ENCODE peak calls at places on chromosomes 4 and X, in five cellular contexts. Y, N, H, R and G are unnamed samples.
A peak's percentile ranks its signal among the peaks of the same experiment; 100 is the strongest.

GRCh38 chr4:126748736-126749135 is 884.0 kb upstream of the INTU start:
- DNase-seq in Y (no peak), N (no peak), H (no peak), R (no peak), G (no peak)

GRCh38 chrX:12526296-12526695 is 264.9 kb upstream of the PRPS2 start:
- DNase-seq in Y (no peak), N (no peak), H (no peak), R (no peak), G (no peak)

GRCh38 chr4:89363156-89363555 is 55.6 kb upstream of the GPRIN3 start:
- DNase-seq in Y (no peak), N (no peak), H (no peak), R (no peak), G (no peak)

GRCh38 chr4:23906839-23907238 is 17.0 kb upstream of the PPARGC1A start:
- DNase-seq in Y (no peak), N (no peak), H (no peak), R (no peak), G (no peak)

GRCh38 chr4:81796790-81797528 is 325.3 kb upstream of the RASGEF1B start:
- DNase-seq in Y (no peak), N (no peak), H (no peak), R (no peak), G (no peak)

GRCh38 chr4:159977907-159978617 is 875.2 kb downstream of the RAPGEF2 start:
- DNase-seq in Y (no peak), N (no peak), H (no peak), R (no peak), G (no peak)

GRCh38 chrX:111447298-111447697 is 35.3 kb upstream of the DCX start:
- DNase-seq in Y (peak; percentile 21), N (peak; percentile 4), H (no peak), R (no peak), G (peak; percentile 2)

GRCh38 chr4:114599231-114600065 is 841 bp downstream of the UGT8 start:
- DNase-seq in Y (peak; percentile 18), N (peak; percentile 15), H (no peak), R (no peak), G (no peak)

GRCh38 chr4:164997324-164997723 is 19.9 kb upstream of the TRIM61 start:
- DNase-seq in Y (peak; percentile 14), N (peak; percentile 40), H (no peak), R (no peak), G (peak; percentile 16)

GRCh38 chr4:22454955-22455354 is 60.9 kb downstream of the ADGRA3 start:
- DNase-seq in Y (no peak), N (no peak), H (no peak), R (no peak), G (no peak)

GRCh38 chrX:75365243-75365975 is 91.5 kb downstream of the UPRT start:
- DNase-seq in Y (no peak), N (no peak), H (no peak), R (no peak), G (no peak)

GRCh38 chr4:87108142-87108546 is 112.3 kb downstream of the KLHL8 start:
- DNase-seq in Y (no peak), N (peak; percentile 85), H (no peak), R (no peak), G (no peak)

GRCh38 chrX:36908801-36909403 is 99.3 kb upstream of the FAM47C start:
- DNase-seq in Y (peak; percentile 4), N (peak; percentile 4), H (peak; percentile 1), R (no peak), G (peak; percentile 12)

GRCh38 chr4:17065821-17066220 is 167.4 kb upstream of the LDB2 start:
- DNase-seq in Y (no peak), N (no peak), H (no peak), R (no peak), G (no peak)

GRCh38 chr4:74039065-74039763 is 725 bp upstream of the CXCL3 start:
- DNase-seq in Y (peak; percentile 24), N (no peak), H (no peak), R (no peak), G (no peak)

DNA sequence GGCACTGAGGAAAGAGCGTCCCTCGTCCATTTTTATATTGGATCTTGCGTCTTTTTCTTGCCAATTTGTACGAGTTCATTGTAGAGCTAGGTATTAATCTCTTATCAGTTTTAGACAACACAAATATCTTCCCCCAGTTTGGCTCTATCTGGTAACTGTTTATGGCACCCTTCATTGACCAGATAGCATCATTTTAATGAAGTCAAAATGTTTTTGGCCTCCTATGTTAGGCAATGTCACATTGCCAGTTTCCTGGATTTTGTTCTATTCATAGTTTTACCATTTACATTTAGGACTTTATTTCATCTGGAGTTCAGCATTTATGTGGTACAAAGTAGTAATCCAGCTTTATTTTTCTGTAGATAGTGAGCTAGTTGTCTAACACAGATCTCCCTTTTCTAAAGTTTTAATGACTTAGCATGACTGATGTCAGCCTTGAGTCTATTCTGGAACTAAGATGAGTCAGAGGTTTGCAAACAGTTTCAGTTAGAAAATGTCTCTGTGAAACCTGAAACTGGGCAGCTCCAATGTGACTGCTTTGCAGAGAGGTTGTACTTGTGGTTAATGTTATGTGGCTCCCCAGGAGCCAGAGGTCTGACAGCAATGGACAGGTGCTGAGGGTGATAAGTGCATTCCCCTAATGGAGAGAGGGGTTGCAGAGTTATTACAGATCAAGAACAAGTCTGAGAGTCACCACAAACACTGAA is 5.3 kb upstream of the STBD1 start:
- DNase-seq in Y (peak; percentile 90), N (peak; percentile 83), H (peak; percentile 74), R (no peak), G (peak; percentile 91)
- H3K27ac ChIP-seq in Y (peak overlapping the region; percentile 86), N (peak overlapping the region; percentile 62), H (peak overlapping the region; percentile 34), R (no peak overlapping the region), G (peak overlapping the region; percentile 59)

DNA sequence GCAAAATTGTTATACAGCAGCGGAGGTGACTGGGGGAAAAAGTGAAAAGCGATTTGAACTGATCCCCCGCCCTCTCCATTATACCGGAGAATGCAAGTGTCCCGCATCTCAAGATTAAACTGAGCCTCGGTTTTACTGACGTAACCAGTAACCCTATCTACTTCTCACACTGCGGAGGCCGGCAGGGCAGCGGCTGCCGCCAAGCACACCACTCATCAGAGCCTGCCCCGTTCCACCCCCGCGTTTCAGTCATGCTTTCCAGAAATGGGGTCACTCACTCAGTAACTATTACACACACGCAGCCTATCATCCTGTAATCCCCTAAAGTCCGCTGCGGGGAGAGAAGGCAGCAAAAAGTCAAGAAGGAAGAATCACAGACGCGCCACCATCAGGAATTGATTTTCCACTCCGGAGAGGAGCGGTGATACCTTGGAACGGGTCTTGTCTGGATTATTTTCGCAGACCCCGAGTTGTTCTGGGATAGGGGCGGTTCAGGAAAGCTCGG is 1.4 kb downstream of the RPS6KA3 start:
- DNase-seq in Y (peak; percentile 70), N (peak; percentile 41), H (no peak), R (no peak), G (peak; percentile 31)
- TF ChIP-seq SRF in Y (no peak), N (no peak), H (no peak), R (no peak), G (no peak)

DNA sequence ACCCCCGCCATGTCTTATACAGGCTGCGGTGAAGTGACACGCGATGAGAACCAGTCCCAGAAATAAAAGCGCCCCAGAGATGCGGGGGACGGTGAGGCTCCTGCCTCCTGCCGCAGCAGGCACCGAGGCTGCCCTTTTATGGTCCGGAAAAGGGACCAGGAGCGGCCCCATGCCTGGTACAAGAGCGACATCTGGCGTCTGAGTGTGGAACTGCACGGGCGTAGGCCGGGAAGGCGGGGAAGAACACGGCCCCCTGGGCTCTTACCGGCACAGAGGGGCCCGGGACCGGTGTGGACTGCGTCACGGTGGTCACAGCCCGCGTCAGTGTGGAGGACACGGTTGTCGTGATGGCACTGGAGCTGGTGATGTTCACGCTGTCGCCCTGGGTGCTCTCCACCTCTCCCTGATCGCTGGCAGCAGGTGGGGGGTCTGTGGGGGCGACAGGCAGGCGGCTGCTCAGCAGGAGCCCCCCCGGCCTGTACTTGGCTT is 8.9 kb upstream of the RENBP start:
- DNase-seq in Y (peak; percentile 77), N (no peak), H (no peak), R (no peak), G (peak; percentile 14)
- H3K27ac ChIP-seq in Y (peak overlapping the region; percentile 64), N (no peak overlapping the region), H (peak overlapping the region; percentile 37), R (no peak overlapping the region), G (no peak overlapping the region)

GRCh38 chr4:7425591-7426468 is 8.9 kb downstream of the PSAPL1 start:
- DNase-seq in Y (no peak), N (no peak), H (no peak), R (no peak), G (no peak)
- TF ChIP-seq SRF in Y (no peak), N (no peak), H (no peak), R (no peak), G (no peak)

GRCh38 chrX:56783450-56783831 is 54.4 kb downstream of the NBDY start:
- DNase-seq in Y (no peak), N (no peak), H (peak; percentile 91), R (no peak), G (no peak)
- H3K27ac ChIP-seq in Y (no peak overlapping the region), N (no peak overlapping the region), H (peak overlapping the region; percentile 80), R (no peak overlapping the region), G (no peak overlapping the region)

DNA sequence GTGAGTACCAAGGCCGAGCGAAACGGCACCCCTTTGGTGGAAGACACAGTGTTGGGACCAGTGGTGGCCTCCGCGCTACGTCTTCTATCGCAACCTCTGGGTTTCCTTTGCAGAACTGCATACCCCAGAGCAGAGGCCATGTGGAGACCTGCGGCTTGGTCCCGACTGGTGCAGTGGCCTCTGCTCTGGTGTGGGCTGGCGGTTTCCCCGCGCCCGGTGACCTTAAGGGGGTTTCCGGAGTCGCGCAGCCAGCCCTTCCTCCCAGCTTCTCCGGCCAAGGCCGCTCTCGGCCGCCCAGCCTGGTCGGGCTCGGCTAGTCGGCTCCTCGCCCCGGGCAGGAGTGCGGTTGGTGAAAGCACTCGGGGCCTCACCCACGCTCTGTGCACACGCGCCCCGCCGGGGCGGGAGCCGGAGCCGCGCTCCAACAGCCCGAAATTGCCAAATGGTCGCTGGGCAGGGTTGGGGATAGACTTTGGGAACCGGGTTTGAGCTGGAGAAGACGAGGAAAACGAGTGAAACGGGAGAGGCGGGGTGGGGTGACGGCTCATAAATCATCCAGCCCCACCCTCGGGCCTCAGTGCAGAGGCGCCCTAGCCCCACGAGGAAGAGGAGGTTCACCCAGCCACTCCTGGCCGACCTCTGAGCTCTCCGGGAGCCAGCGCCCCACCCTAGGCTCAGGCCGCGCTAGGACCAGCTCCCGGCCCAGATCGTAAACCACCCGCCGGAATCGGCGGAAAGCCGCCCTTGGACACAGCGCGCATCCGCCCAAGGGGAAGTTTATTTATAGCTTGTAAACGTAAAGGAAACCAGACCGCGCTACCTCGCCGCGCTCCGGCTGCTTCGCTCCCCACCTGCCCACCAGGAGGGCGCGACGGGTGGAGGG is 84.7 kb downstream of the BCOR start:
- DNase-seq in Y (peak; percentile 81), N (no peak), H (no peak), R (no peak), G (peak; percentile 67)
- TF ChIP-seq SRF in Y (no peak), N (no peak), H (peak; percentile 33), R (no peak), G (no peak)

DNA sequence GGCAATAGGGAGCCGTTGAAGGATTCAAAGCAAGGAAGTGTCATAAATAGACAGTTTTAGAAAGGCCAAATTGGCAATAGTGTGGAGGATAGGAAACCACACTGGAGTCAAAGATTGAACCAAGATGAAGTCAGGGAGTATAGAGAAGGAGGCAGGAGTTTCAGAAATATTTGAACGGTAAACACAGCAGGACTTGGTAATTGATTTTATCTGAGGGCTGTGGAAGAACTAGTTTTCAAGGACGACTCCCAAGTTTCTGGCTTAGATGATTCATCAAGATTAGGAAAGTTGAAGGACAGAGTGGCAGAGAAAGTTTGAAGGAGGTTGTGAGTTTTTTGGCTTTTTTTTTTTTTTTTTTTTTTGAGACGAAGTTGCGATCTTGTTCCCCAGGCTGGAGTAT is 11.5 kb upstream of the TMEM31 start:
- DNase-seq in Y (no peak), N (no peak), H (no peak), R (no peak), G (no peak)
- H3K27ac ChIP-seq in Y (no peak overlapping the region), N (no peak overlapping the region), H (no peak overlapping the region), R (no peak overlapping the region), G (no peak overlapping the region)